ENCODE peak calls at places on chromosomes 4 and X, in five cellular contexts. R is PC-3, L is sigmoid colon, A is testis, G is fibroblast of lung. C is an unnamed sample.

GRCh38 chr4:185358514-185359433 is 37.0 kb downstream of the LRP2BP start:
- DNase-seq in R (peak; percentile 52), A (no peak), L (no peak), G (peak; percentile 92), C (no peak)

GRCh38 chr4:98564847-98565246 is 93.6 kb downstream of the TSPAN5 start:
- DNase-seq in L (no peak), R (no peak), A (no peak), G (peak; percentile 71), C (no peak)

GRCh38 chr4:109294006-109294405 is 8.5 kb downstream of the COL25A1 start:
- DNase-seq in A (no peak), R (peak; percentile 15), L (no peak), G (no peak), C (no peak)

GRCh38 chrX:43731086-43731485 is 75.0 kb downstream of the MAOA start:
- DNase-seq in R (no peak), G (no peak), A (no peak), L (no peak), C (no peak)

GRCh38 chrX:140701480-140701879 is 8.1 kb upstream of the LINC00632 start:
- DNase-seq in R (peak; percentile 58), L (no peak), A (peak; percentile 22), G (peak; percentile 19), C (no peak)

GRCh38 chr4:74189331-74190043 is 31.6 kb downstream of the MTHFD2L start:
- DNase-seq in R (peak; percentile 79), G (peak; percentile 58), L (no peak), A (no peak), C (no peak)

GRCh38 chrX:2707334-2707760 is 16.3 kb downstream of the CD99 start:
- DNase-seq in G (peak; percentile 81), L (peak; percentile 76), A (peak; percentile 65), R (peak; percentile 94), C (no peak)

GRCh38 chr4:147160908-147161513 is 215.3 kb upstream of the TTC29 start:
- DNase-seq in L (no peak), G (peak; percentile 54), R (peak; percentile 58), A (peak; percentile 55), C (no peak)

GRCh38 chr4:114921790-114922581 is 191.4 kb downstream of the NDST4 start:
- DNase-seq in L (no peak), G (no peak), A (no peak), R (no peak), C (no peak)

GRCh38 chr4:123479944-123480343 is 83.3 kb downstream of the SPRY1 start:
- DNase-seq in A (no peak), R (peak; percentile 62), G (no peak), L (no peak), C (no peak)

GRCh38 chr4:25110653-25111329 is 49.5 kb downstream of the SEPSECS start:
- DNase-seq in G (no peak), R (no peak), A (no peak), L (no peak), C (no peak)

DNA sequence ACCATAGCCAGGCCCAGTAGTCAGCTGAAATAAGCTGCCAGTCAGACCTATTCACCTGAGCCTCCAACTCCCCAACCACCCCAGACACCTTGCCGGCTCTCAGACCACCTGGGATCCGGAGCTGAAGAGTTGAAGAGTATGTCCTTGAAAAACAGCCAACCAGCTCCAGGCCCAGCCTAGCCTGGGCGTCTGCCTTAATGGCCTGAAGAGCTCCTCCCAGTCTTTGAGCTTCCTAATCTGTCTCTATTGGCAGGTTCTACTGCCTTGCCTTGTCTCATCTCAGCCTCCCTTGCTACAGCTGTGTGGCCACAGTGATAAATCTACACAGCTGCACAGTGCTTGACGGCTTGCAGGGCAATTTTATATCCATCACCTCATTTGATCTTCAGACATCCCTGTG is 19.9 kb downstream of the AWAT2 start:
- DNase-seq in G (no peak), R (no peak), A (no peak), L (no peak), C (no peak)
- H3K27ac ChIP-seq in G (no peak overlapping the region), R (no peak overlapping the region), A (no peak overlapping the region), L (no peak overlapping the region), C (no peak overlapping the region)

DNA sequence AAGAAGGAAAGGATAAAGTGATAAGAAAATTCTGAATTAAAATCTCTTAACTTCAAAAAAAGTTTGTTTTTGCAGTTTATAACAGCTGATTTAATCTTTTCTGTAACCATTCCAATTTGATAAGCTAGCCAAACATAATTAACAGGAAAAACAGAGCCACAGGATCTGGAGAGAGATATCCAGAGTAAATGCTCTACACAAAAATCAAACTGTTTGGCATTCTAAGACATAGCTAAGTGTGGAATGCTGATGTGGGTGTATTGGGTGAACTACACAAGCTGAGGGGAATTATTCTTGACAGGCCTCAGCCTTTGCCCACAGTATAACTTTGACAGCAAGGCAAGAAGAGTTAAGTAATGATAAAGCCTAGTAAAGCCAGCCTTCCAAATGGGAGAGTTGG is 184.8 kb downstream of the GABRG1 start:
- DNase-seq in A (no peak), L (no peak), R (no peak), G (no peak), C (no peak)
- TF ChIP-seq CTCF in A (no peak), L (no peak), R (no peak), G (no peak), C (no peak)

DNA sequence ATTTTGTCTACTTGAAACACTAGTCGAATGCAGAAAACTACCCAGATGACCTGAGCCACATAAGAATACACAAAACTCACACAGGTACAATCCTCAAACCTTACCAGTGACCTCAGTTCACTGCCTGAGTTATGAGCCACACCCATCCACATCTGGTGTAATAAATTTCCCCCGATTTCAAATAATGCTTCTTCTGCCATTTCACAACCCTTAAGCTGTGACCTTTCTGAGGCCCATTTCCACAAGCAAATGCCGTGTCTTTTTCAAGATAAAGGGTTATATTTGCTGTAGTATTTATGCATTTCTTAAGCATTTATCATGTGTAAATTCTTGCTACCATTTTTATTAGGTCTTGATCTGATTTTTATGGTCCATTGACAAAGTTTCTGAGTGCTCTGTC is 1.8 kb upstream of the ARHGEF38 start:
- DNase-seq in A (no peak), R (peak; percentile 78), G (no peak), L (no peak), C (no peak)
- H3K27ac ChIP-seq in A (no peak overlapping the region), R (peak overlapping the region; percentile 99), G (no peak overlapping the region), L (no peak overlapping the region), C (no peak overlapping the region)

DNA sequence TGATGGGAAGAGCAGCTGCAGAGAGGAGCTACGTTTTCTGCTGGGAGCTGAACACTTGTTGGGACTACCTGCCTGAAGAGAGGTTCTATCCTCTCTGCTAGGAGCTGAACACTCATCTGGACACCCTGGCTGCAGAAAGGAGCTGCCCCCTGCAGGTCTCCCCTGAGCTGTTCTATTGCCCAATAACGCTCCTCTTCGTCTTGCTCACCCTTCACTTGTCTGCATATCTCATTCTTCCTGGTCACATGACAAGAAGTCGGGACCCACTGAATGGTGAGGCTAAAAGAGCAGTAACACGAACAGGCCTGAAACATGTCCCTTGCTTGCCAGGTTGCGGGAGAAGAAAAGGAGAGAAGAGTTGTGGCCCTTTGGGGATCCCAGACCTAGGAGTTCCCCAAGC is 27.8 kb downstream of the NAA11 start:
- DNase-seq in G (no peak), R (no peak), L (no peak), A (no peak), C (no peak)
- TF ChIP-seq CTCF in G (no peak), R (no peak), L (no peak), A (no peak), C (no peak)

GRCh38 chr4:52991452-52991851 is 129.3 kb downstream of the RASL11B start:
- DNase-seq in G (no peak), A (no peak), R (no peak), L (no peak), C (no peak)
- H3K27ac ChIP-seq in G (no peak overlapping the region), A (no peak overlapping the region), R (no peak overlapping the region), L (no peak overlapping the region), C (no peak overlapping the region)

DNA sequence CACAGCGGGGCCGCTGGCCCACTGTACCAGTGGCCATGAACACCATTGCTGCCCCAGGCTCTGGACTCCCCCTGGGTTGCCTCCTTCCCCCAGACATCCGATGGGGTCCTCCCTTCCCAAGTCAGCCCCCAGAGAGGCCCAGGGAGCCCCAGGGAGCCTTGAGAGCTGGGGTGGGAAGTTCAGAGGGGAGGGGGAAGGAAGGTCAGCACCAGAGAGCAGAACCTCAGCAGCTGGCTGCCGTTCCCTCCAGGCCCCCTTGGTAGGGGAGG is 464 bp upstream of the ARHGAP4 start:
- DNase-seq in R (no peak), L (no peak), G (no peak), A (no peak), C (no peak)
- TF ChIP-seq CTCF in R (no peak), L (no peak), G (no peak), A (no peak), C (no peak)

C was measured in upper lobe of right lung.